ENCODE peak calls at places on chromosomes 1 and 21, in nine cellular contexts. N, J, U, D, C, B, V, P and L are unnamed samples.

GRCh38 chr1:159014003-159014571 is 4.4 kb downstream of the IFI16 start:
- DNase-seq in C (no peak), J (no peak), P (no peak), U (no peak), N (no peak), D (no peak), V (no peak), B (no peak), L (no peak)

GRCh38 chr1:22850681-22851080 is 122.0 kb downstream of the LACTBL1 start:
- DNase-seq in U (peak), C (no peak), N (no peak), P (peak), V (no peak), D (no peak), J (peak), B (no peak), L (peak)

GRCh38 chr1:66893712-66894111 is 30.9 kb downstream of the DNAI4 start:
- DNase-seq in C (no peak), J (peak), B (no peak), P (no peak), N (no peak), D (no peak), V (no peak), U (no peak), L (no peak)

GRCh38 chr1:10105484-10105883 is 72.7 kb downstream of the UBE4B start:
- DNase-seq in C (no peak), D (no peak), B (no peak), N (no peak), P (peak), V (no peak), J (no peak), U (no peak), L (no peak)

GRCh38 chr1:154419620-154420020 is 14.5 kb downstream of the IL6R start:
- DNase-seq in C (peak), U (peak), J (peak), P (peak), D (peak), B (peak), V (peak), N (no peak), L (peak)

GRCh38 chr1:19661721-19662228 is 2.9 kb upstream of the HTR6 start:
- DNase-seq in N (no peak), P (no peak), D (no peak), B (no peak), V (peak), J (peak), C (peak), U (peak), L (no peak)

GRCh38 chr1:158930504-158930903 is 848 bp upstream of the PYHIN1 start:
- DNase-seq in P (peak), J (no peak), V (no peak), N (no peak), D (no peak), C (no peak), B (no peak), U (no peak), L (no peak)

GRCh38 chr21:33836408-33836807 is 79.2 kb downstream of the ATP5PO start:
- DNase-seq in N (no peak), B (no peak), J (no peak), D (no peak), V (no peak), P (no peak), U (no peak), C (no peak), L (peak)

GRCh38 chr1:156121441-156121840 is 6.9 kb downstream of the LMNA start:
- DNase-seq in V (no peak), N (no peak), C (no peak), J (no peak), P (no peak), B (no peak), U (no peak), D (no peak), L (no peak)

GRCh38 chr1:55321947-55322346 is 106.8 kb upstream of the USP24 start:
- DNase-seq in C (no peak), V (no peak), U (no peak), J (peak), P (no peak), B (no peak), D (no peak), N (peak), L (no peak)

GRCh38 chr1:161791889-161792655 is 26.0 kb downstream of the ATF6 start:
- DNase-seq in V (no peak), C (no peak), B (no peak), N (no peak), U (no peak), D (no peak), J (peak), P (no peak), L (no peak)

GRCh38 chr1:227884370-227885134 is 63.2 kb downstream of the WNT9A start:
- DNase-seq in B (peak), N (no peak), P (peak), J (no peak), D (peak), U (no peak), C (peak), V (no peak), L (peak)

GRCh38 chr1:16236091-16236494 is 890 bp downstream of the CPLANE2 start:
- DNase-seq in U (no peak), N (peak), D (no peak), C (peak), B (peak), J (peak), V (peak), P (peak), L (peak)

GRCh38 chr1:163145435-163145834 is 57.3 kb downstream of the RGS5 start:
- DNase-seq in V (no peak), B (no peak), U (no peak), P (no peak), J (no peak), C (no peak), D (no peak), N (no peak), L (no peak)

GRCh38 chr1:55402676-55403464 is 187.7 kb upstream of the USP24 start:
- DNase-seq in V (no peak), B (no peak), P (no peak), D (no peak), J (peak), U (no peak), C (no peak), N (no peak), L (no peak)

GRCh38 chr1:151146072-151146415 is 387 bp downstream of the SEMA6C start:
- DNase-seq in D (no peak), C (no peak), J (no peak), B (no peak), U (no peak), N (no peak), V (no peak), P (no peak), L (no peak)

GRCh38 chr1:20685099-20685662 is 24.0 kb upstream of the DDOST start:
- DNase-seq in C (no peak), N (no peak), D (peak), B (no peak), P (no peak), J (no peak), U (peak), V (peak), L (peak)

GRCh38 chr1:97338347-97338746 is 582.5 kb downstream of the DPYD start:
- DNase-seq in V (no peak), N (no peak), C (no peak), J (no peak), B (no peak), U (no peak), D (no peak), P (no peak), L (no peak)

GRCh38 chr1:214500349-214501055 is 50.9 kb downstream of the PTPN14 start:
- DNase-seq in U (no peak), D (no peak), V (peak), P (no peak), J (peak), C (no peak), N (no peak), B (no peak), L (no peak)
- H3K27ac ChIP-seq in U (no peak), D (no peak), V (peak), P (no peak), J (no peak), C (no peak), N (no peak), B (no peak), L (no peak)

GRCh38 chr1:8409666-8410065 is 91.8 kb downstream of the SLC45A1 start:
- DNase-seq in U (no peak), D (no peak), V (no peak), B (no peak), P (no peak), C (no peak), N (no peak), J (no peak), L (no peak)

GRCh38 chr1:8409107-8409506 is 91.2 kb downstream of the SLC45A1 start:
- DNase-seq in U (no peak), D (no peak), P (no peak), J (peak), V (no peak), N (no peak), B (no peak), C (no peak), L (no peak)

GRCh38 chr1:8406946-8407345 is 89.0 kb downstream of the SLC45A1 start:
- DNase-seq in N (no peak), D (no peak), P (no peak), C (no peak), J (no peak), V (no peak), U (no peak), B (no peak), L (no peak)

GRCh38 chr1:8407652-8408051 is 89.7 kb downstream of the SLC45A1 start:
- DNase-seq in D (no peak), N (no peak), J (no peak), U (no peak), B (no peak), C (no peak), V (no peak), P (no peak), L (no peak)

GRCh38 chr1:8408151-8408839 is 90.4 kb downstream of the SLC45A1 start:
- DNase-seq in D (no peak), J (peak), B (peak), P (peak), C (peak), V (peak), N (no peak), U (peak), L (peak)
- TF ChIP-seq POLR2A in D (no peak), J (no peak), B (no peak), P (no peak), C (no peak), V (no peak), N (no peak), U (no peak), L (peak)

DNA sequence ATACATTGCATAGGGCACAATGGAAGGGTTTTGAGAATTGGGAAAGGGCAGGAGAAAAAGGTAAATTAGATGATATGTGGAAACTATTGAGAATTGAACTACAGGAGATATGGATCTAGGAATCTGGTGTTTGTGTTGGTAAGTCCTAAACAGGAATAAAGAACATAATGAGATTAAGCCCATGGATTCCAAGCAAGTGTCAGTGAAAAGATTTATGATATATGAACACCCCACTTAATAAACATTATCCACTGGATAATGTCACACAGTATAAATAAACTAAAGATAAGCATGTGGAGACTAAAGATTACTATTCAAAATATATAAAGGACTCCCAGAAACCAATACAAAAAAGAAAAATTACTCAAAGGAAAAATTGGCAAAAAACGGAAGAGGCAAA is 98.2 kb downstream of the TNFSF18 start:
- DNase-seq in V (no peak), J (no peak), P (no peak), N (no peak), U (no peak), C (no peak), B (no peak), D (no peak), L (no peak)
- H3K27ac ChIP-seq in V (no peak), J (no peak), P (no peak), N (no peak), U (no peak), C (no peak), B (no peak), D (no peak), L (no peak)

DNA sequence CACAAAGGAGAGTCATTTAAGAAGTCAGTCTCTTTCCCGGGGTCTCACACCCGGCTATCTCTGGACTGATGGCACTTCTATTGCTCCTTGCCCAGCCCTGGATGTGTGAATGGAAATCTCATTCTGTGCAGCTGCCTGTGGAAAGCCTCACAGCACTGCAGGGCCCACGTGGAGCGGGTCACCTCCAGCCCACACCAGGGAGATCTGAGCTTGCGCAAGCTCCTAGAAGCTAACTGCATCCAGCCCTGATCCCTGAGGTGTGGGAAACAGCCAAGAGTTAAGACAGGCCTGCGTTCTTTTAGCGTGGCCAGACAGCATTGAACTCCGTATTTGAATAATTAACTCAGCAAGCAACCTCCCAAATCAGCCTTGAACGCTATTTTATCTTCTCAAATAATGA is 150.5 kb downstream of the LRIG2 start:
- DNase-seq in N (no peak), D (no peak), V (peak), B (no peak), P (no peak), J (no peak), U (peak), C (peak), L (no peak)
- TF ChIP-seq POLR2A in N (no peak), D (no peak), V (no peak), B (no peak), P (no peak), J (no peak), U (no peak), C (no peak), L (no peak)

GRCh38 chr1:84319662-84320061 is 18.2 kb downstream of the SAMD13 start:
- DNase-seq in V (no peak), U (no peak), J (no peak), C (no peak), B (no peak), N (no peak), D (no peak), P (no peak), L (no peak)
- H3K27ac ChIP-seq in V (no peak), U (no peak), J (no peak), C (no peak), B (no peak), N (no peak), D (no peak), P (no peak), L (no peak)

GRCh38 chr1:4730078-4730477 is 75.7 kb downstream of the AJAP1 start:
- DNase-seq in U (no peak), J (no peak), D (no peak), C (no peak), P (no peak), B (no peak), N (no peak), V (no peak), L (no peak)
- TF ChIP-seq POLR2A in U (no peak), J (no peak), D (no peak), C (no peak), P (no peak), B (no peak), N (no peak), V (no peak), L (no peak)